ENCODE peak calls at places on chromosome 11, in ten cellular contexts. One of them, this sample, is unnamed.

GRCh38 chr11:8098879-8099278 is 17.9 kb downstream of the TUB start:
- DNase-seq in IMR-90: peak; percentile 33
- DNase-seq in progenitor cell of endocrine pancreas: no peak
- DNase-seq in endothelial cell: no peak
- DNase-seq in lung: no peak
- DNase-seq in uterus: no peak
- DNase-seq in esophagus muscularis mucosa: no peak
- DNase-seq in fibroblast of mammary gland: peak; percentile 42
- DNase-seq in mesothelial cell of epicardium: no peak
- DNase-seq in HepG2: no peak
- DNase-seq in this sample: no peak

GRCh38 chr11:116842117-116842516 is 4.7 kb upstream of the APOA1 start:
- DNase-seq in IMR-90: no peak
- DNase-seq in progenitor cell of endocrine pancreas: no peak
- DNase-seq in endothelial cell: no peak
- DNase-seq in lung: no peak
- DNase-seq in uterus: no peak
- DNase-seq in esophagus muscularis mucosa: no peak
- DNase-seq in fibroblast of mammary gland: no peak
- DNase-seq in mesothelial cell of epicardium: no peak
- DNase-seq in HepG2: no peak
- DNase-seq in this sample: no peak

GRCh38 chr11:111642521-111642920 is 40.3 kb downstream of the SIK2 start:
- DNase-seq in IMR-90: no peak
- DNase-seq in progenitor cell of endocrine pancreas: no peak
- DNase-seq in endothelial cell: no peak
- DNase-seq in lung: no peak
- DNase-seq in uterus: no peak
- DNase-seq in esophagus muscularis mucosa: no peak
- DNase-seq in fibroblast of mammary gland: no peak
- DNase-seq in mesothelial cell of epicardium: no peak
- DNase-seq in HepG2: no peak
- DNase-seq in this sample: no peak

GRCh38 chr11:830295-831131 is 2.2 kb upstream of the CD151 start:
- DNase-seq in IMR-90: no peak
- DNase-seq in progenitor cell of endocrine pancreas: peak; percentile 66
- DNase-seq in endothelial cell: peak; percentile 79
- DNase-seq in lung: peak; percentile 79
- DNase-seq in uterus: peak; percentile 80
- DNase-seq in esophagus muscularis mucosa: no peak
- DNase-seq in fibroblast of mammary gland: no peak
- DNase-seq in mesothelial cell of epicardium: no peak
- DNase-seq in HepG2: peak; percentile 74
- DNase-seq in this sample: peak; percentile 90

GRCh38 chr11:80085563-80085962 is 644.7 kb upstream of the TENM4 start:
- DNase-seq in IMR-90: no peak
- DNase-seq in progenitor cell of endocrine pancreas: no peak
- DNase-seq in endothelial cell: no peak
- DNase-seq in lung: no peak
- DNase-seq in uterus: no peak
- DNase-seq in esophagus muscularis mucosa: no peak
- DNase-seq in fibroblast of mammary gland: no peak
- DNase-seq in mesothelial cell of epicardium: no peak
- DNase-seq in HepG2: no peak
- DNase-seq in this sample: no peak

GRCh38 chr11:125626381-125626950 is 1.5 kb downstream of the CHEK1 start:
- DNase-seq in IMR-90: peak; percentile 16
- DNase-seq in progenitor cell of endocrine pancreas: no peak
- DNase-seq in endothelial cell: no peak
- DNase-seq in lung: no peak
- DNase-seq in uterus: no peak
- DNase-seq in esophagus muscularis mucosa: no peak
- DNase-seq in fibroblast of mammary gland: no peak
- DNase-seq in mesothelial cell of epicardium: no peak
- DNase-seq in HepG2: peak; percentile 79
- DNase-seq in this sample: no peak

GRCh38 chr11:120249279-120250022 is 9.5 kb downstream of the POU2F3 start:
- DNase-seq in IMR-90: no peak
- DNase-seq in progenitor cell of endocrine pancreas: no peak
- DNase-seq in endothelial cell: no peak
- DNase-seq in lung: no peak
- DNase-seq in uterus: no peak
- DNase-seq in esophagus muscularis mucosa: no peak
- DNase-seq in fibroblast of mammary gland: peak; percentile 15
- DNase-seq in mesothelial cell of epicardium: no peak
- DNase-seq in HepG2: no peak
- DNase-seq in this sample: no peak

GRCh38 chr11:20458905-20459632 is 71.6 kb downstream of the PRMT3 start:
- DNase-seq in IMR-90: no peak
- DNase-seq in progenitor cell of endocrine pancreas: no peak
- DNase-seq in endothelial cell: no peak
- DNase-seq in lung: no peak
- DNase-seq in uterus: no peak
- DNase-seq in esophagus muscularis mucosa: no peak
- DNase-seq in fibroblast of mammary gland: no peak
- DNase-seq in mesothelial cell of epicardium: no peak
- DNase-seq in HepG2: no peak
- DNase-seq in this sample: no peak

GRCh38 chr11:108559340-108559739 is 34.2 kb downstream of the EXPH5 start:
- DNase-seq in IMR-90: peak; percentile 76
- DNase-seq in progenitor cell of endocrine pancreas: no peak
- DNase-seq in endothelial cell: no peak
- DNase-seq in lung: no peak
- DNase-seq in uterus: no peak
- DNase-seq in esophagus muscularis mucosa: no peak
- DNase-seq in fibroblast of mammary gland: peak; percentile 88
- DNase-seq in mesothelial cell of epicardium: no peak
- DNase-seq in HepG2: no peak
- DNase-seq in this sample: no peak

GRCh38 chr11:2122222-2122906 is 16.8 kb downstream of the IGF2 start:
- DNase-seq in IMR-90: peak; percentile 33
- DNase-seq in progenitor cell of endocrine pancreas: peak; percentile 18
- DNase-seq in endothelial cell: no peak
- DNase-seq in lung: no peak
- DNase-seq in uterus: no peak
- DNase-seq in esophagus muscularis mucosa: no peak
- DNase-seq in fibroblast of mammary gland: no peak
- DNase-seq in mesothelial cell of epicardium: no peak
- DNase-seq in HepG2: peak; percentile 31
- DNase-seq in this sample: no peak

GRCh38 chr11:2123628-2123960 is 15.6 kb downstream of the IGF2 start:
- DNase-seq in IMR-90: no peak
- DNase-seq in progenitor cell of endocrine pancreas: peak; percentile 8
- DNase-seq in endothelial cell: no peak
- DNase-seq in lung: no peak
- DNase-seq in uterus: no peak
- DNase-seq in esophagus muscularis mucosa: no peak
- DNase-seq in fibroblast of mammary gland: no peak
- DNase-seq in mesothelial cell of epicardium: no peak
- DNase-seq in HepG2: no peak
- DNase-seq in this sample: no peak

GRCh38 chr11:2121227-2122130 is 17.7 kb downstream of the IGF2 start:
- DNase-seq in IMR-90: no peak
- DNase-seq in progenitor cell of endocrine pancreas: peak; percentile 8
- DNase-seq in endothelial cell: no peak
- DNase-seq in lung: no peak
- DNase-seq in uterus: no peak
- DNase-seq in esophagus muscularis mucosa: no peak
- DNase-seq in fibroblast of mammary gland: no peak
- DNase-seq in mesothelial cell of epicardium: no peak
- DNase-seq in HepG2: no peak
- DNase-seq in this sample: no peak

GRCh38 chr11:2120359-2121100 is 18.7 kb downstream of the IGF2 start:
- DNase-seq in IMR-90: no peak
- DNase-seq in progenitor cell of endocrine pancreas: no peak
- DNase-seq in endothelial cell: no peak
- DNase-seq in lung: no peak
- DNase-seq in uterus: no peak
- DNase-seq in esophagus muscularis mucosa: no peak
- DNase-seq in fibroblast of mammary gland: no peak
- DNase-seq in mesothelial cell of epicardium: no peak
- DNase-seq in HepG2: no peak
- DNase-seq in this sample: no peak

DNA sequence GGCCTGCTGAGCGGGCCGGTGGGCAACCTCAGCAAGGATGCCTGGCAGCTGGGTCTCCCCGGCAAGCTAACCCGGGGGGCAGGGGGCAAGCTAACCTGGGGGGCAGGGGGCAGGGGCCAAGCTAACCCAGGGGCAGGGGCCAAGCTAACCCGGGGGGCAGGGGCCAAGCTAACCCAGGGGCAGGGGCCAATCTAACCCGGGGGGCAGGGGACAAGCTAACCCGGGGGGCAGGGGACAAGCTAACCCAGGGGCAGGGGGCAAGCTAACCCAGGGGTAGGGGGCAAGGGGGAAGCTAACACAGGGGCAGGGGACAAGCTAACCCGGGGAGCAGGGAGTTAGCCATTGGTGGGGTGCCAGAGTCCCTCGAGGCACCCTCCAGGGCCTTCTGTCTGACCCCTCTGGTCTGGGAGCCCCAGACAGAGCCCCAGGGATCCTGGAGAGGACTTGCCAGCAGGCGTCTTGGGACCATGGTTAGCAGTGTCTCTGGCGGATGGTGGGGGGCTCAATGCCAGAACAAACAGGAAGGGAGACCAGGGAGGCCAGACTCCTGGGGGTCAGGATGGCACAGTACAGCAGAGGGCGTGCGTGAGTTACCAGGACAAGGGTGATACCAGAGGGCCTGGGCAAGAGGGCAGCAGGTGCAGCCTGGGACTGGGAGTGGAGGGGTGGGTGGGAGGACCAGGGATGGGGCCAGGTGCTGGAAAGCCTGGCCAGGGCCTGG is 16.1 kb downstream of the IGF2 start:
- DNase-seq in IMR-90: no peak
- DNase-seq in progenitor cell of endocrine pancreas: no peak
- DNase-seq in endothelial cell: no peak
- DNase-seq in lung: no peak
- DNase-seq in uterus: no peak
- DNase-seq in esophagus muscularis mucosa: no peak
- DNase-seq in fibroblast of mammary gland: no peak
- DNase-seq in mesothelial cell of epicardium: peak; percentile 9
- DNase-seq in HepG2: peak; percentile 43
- DNase-seq in this sample: no peak
- TF ChIP-seq CTCF in IMR-90: no peak
- TF ChIP-seq CTCF in progenitor cell of endocrine pancreas: no peak
- TF ChIP-seq CTCF in endothelial cell: no peak
- TF ChIP-seq CTCF in lung: no peak
- TF ChIP-seq CTCF in uterus: no peak
- TF ChIP-seq CTCF in esophagus muscularis mucosa: no peak
- TF ChIP-seq CTCF in fibroblast of mammary gland: no peak
- TF ChIP-seq CTCF in mesothelial cell of epicardium: no peak
- TF ChIP-seq CTCF in HepG2: peak; percentile 77
- TF ChIP-seq CTCF in this sample: no peak

GRCh38 chr11:56545531-56545930 is 2.5 kb upstream of the OR5M11 start:
- DNase-seq in IMR-90: no peak
- DNase-seq in progenitor cell of endocrine pancreas: no peak
- DNase-seq in endothelial cell: no peak
- DNase-seq in lung: no peak
- DNase-seq in uterus: no peak
- DNase-seq in esophagus muscularis mucosa: no peak
- DNase-seq in fibroblast of mammary gland: no peak
- DNase-seq in mesothelial cell of epicardium: no peak
- DNase-seq in HepG2: no peak
- DNase-seq in this sample: no peak
- TF ChIP-seq CTCF in IMR-90: no peak
- TF ChIP-seq CTCF in progenitor cell of endocrine pancreas: no peak
- TF ChIP-seq CTCF in endothelial cell: no peak
- TF ChIP-seq CTCF in lung: no peak
- TF ChIP-seq CTCF in uterus: no peak
- TF ChIP-seq CTCF in esophagus muscularis mucosa: no peak
- TF ChIP-seq CTCF in fibroblast of mammary gland: no peak
- TF ChIP-seq CTCF in mesothelial cell of epicardium: no peak
- TF ChIP-seq CTCF in HepG2: no peak
- TF ChIP-seq CTCF in this sample: no peak

GRCh38 chr11:33863418-33864172 is 28.3 kb downstream of the LMO2 start:
- DNase-seq in IMR-90: no peak
- DNase-seq in progenitor cell of endocrine pancreas: no peak
- DNase-seq in endothelial cell: no peak
- DNase-seq in lung: no peak
- DNase-seq in uterus: no peak
- DNase-seq in esophagus muscularis mucosa: no peak
- DNase-seq in fibroblast of mammary gland: no peak
- DNase-seq in mesothelial cell of epicardium: no peak
- DNase-seq in HepG2: no peak
- DNase-seq in this sample: no peak
- TF ChIP-seq CTCF in IMR-90: no peak
- TF ChIP-seq CTCF in progenitor cell of endocrine pancreas: no peak
- TF ChIP-seq CTCF in endothelial cell: no peak
- TF ChIP-seq CTCF in lung: no peak
- TF ChIP-seq CTCF in uterus: no peak
- TF ChIP-seq CTCF in esophagus muscularis mucosa: no peak
- TF ChIP-seq CTCF in fibroblast of mammary gland: no peak
- TF ChIP-seq CTCF in mesothelial cell of epicardium: no peak
- TF ChIP-seq CTCF in HepG2: no peak
- TF ChIP-seq CTCF in this sample: no peak

GRCh38 chr11:117903505-117904382 is 25.5 kb downstream of the TMPRSS13 start:
- DNase-seq in IMR-90: no peak
- DNase-seq in progenitor cell of endocrine pancreas: no peak
- DNase-seq in endothelial cell: no peak
- DNase-seq in lung: no peak
- DNase-seq in uterus: no peak
- DNase-seq in esophagus muscularis mucosa: no peak
- DNase-seq in fibroblast of mammary gland: no peak
- DNase-seq in mesothelial cell of epicardium: no peak
- DNase-seq in HepG2: no peak
- DNase-seq in this sample: no peak

GRCh38 chr11:117900720-117901440 is 24.4 kb upstream of the FXYD6 start:
- DNase-seq in IMR-90: no peak
- DNase-seq in progenitor cell of endocrine pancreas: no peak
- DNase-seq in endothelial cell: no peak
- DNase-seq in lung: no peak
- DNase-seq in uterus: peak; percentile 10
- DNase-seq in esophagus muscularis mucosa: no peak
- DNase-seq in fibroblast of mammary gland: no peak
- DNase-seq in mesothelial cell of epicardium: no peak
- DNase-seq in HepG2: no peak
- DNase-seq in this sample: no peak

GRCh38 chr11:117900144-117900651 is 23.7 kb upstream of the FXYD6 start:
- DNase-seq in IMR-90: no peak
- DNase-seq in progenitor cell of endocrine pancreas: no peak
- DNase-seq in endothelial cell: no peak
- DNase-seq in lung: no peak
- DNase-seq in uterus: peak; percentile 6
- DNase-seq in esophagus muscularis mucosa: no peak
- DNase-seq in fibroblast of mammary gland: no peak
- DNase-seq in mesothelial cell of epicardium: no peak
- DNase-seq in HepG2: no peak
- DNase-seq in this sample: no peak

GRCh38 chr11:117902001-117902855 is 25.8 kb upstream of the FXYD6 start:
- DNase-seq in IMR-90: no peak
- DNase-seq in progenitor cell of endocrine pancreas: no peak
- DNase-seq in endothelial cell: no peak
- DNase-seq in lung: no peak
- DNase-seq in uterus: peak; percentile 8
- DNase-seq in esophagus muscularis mucosa: no peak
- DNase-seq in fibroblast of mammary gland: no peak
- DNase-seq in mesothelial cell of epicardium: no peak
- DNase-seq in HepG2: no peak
- DNase-seq in this sample: no peak

DNA sequence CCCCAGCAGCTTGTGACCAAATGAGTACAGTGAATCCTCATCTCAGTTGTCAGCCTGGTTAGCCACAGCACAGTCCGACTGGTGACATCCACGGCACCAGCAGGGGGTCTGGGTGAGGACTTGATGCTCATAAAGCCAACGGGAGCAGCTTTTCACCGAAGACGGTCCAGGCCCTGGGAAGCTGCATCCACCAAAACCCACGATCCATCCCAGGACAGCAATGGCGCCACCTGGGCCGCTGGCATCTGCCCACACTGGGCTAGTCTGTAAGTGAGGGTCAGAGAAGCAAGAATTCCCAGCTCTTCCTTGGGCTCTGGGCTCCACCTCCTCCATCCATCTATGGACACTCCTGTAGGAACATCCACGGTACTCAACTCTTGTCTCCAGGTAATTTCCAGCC is 25.1 kb upstream of the FXYD6 start:
- DNase-seq in IMR-90: no peak
- DNase-seq in progenitor cell of endocrine pancreas: no peak
- DNase-seq in endothelial cell: no peak
- DNase-seq in lung: no peak
- DNase-seq in uterus: peak; percentile 8
- DNase-seq in esophagus muscularis mucosa: no peak
- DNase-seq in fibroblast of mammary gland: no peak
- DNase-seq in mesothelial cell of epicardium: peak; percentile 5
- DNase-seq in HepG2: no peak
- DNase-seq in this sample: no peak
- TF ChIP-seq CTCF in IMR-90: no peak
- TF ChIP-seq CTCF in progenitor cell of endocrine pancreas: no peak
- TF ChIP-seq CTCF in endothelial cell: no peak
- TF ChIP-seq CTCF in lung: no peak
- TF ChIP-seq CTCF in uterus: no peak
- TF ChIP-seq CTCF in esophagus muscularis mucosa: no peak
- TF ChIP-seq CTCF in fibroblast of mammary gland: no peak
- TF ChIP-seq CTCF in mesothelial cell of epicardium: no peak
- TF ChIP-seq CTCF in HepG2: no peak
- TF ChIP-seq CTCF in this sample: no peak

This sample was measured in nephron progenitor cell.